ENCODE peak calls at places on chromosomes 5 and 9, in five cellular contexts. One of them, this sample, is unnamed.

GRCh38 chr5:180910182-180910581 is 11.2 kb downstream of the BTNL8 start:
- DNase-seq in naive thymus-derived CD4-positive, alpha-beta T cell: no peak
- DNase-seq in pancreas: no peak
- DNase-seq in aorta: no peak
- DNase-seq in ovary: no peak
- DNase-seq in this sample: no peak

GRCh38 chr5:79727722-79728355 is 38.2 kb downstream of the CMYA5 start:
- DNase-seq in naive thymus-derived CD4-positive, alpha-beta T cell: no peak
- DNase-seq in pancreas: no peak
- DNase-seq in aorta: no peak
- DNase-seq in ovary: no peak
- DNase-seq in this sample: no peak

GRCh38 chr9:20593551-20593950 is 28.7 kb downstream of the MLLT3 start:
- DNase-seq in naive thymus-derived CD4-positive, alpha-beta T cell: no peak
- DNase-seq in pancreas: no peak
- DNase-seq in aorta: no peak
- DNase-seq in ovary: no peak
- DNase-seq in this sample: no peak

GRCh38 chr5:139633295-139634027 is 14.7 kb upstream of the CXXC5 start:
- DNase-seq in naive thymus-derived CD4-positive, alpha-beta T cell: peak
- DNase-seq in pancreas: peak
- DNase-seq in aorta: peak
- DNase-seq in ovary: peak
- DNase-seq in this sample: peak

GRCh38 chr9:115941561-115942315 is 211.9 kb upstream of the PAPPA start:
- DNase-seq in naive thymus-derived CD4-positive, alpha-beta T cell: no peak
- DNase-seq in pancreas: no peak
- DNase-seq in aorta: no peak
- DNase-seq in ovary: no peak
- DNase-seq in this sample: no peak

GRCh38 chr9:114551750-114552685 is 35.6 kb upstream of the ATP6V1G1 start:
- DNase-seq in naive thymus-derived CD4-positive, alpha-beta T cell: no peak
- DNase-seq in pancreas: peak
- DNase-seq in aorta: peak
- DNase-seq in ovary: peak
- DNase-seq in this sample: no peak

GRCh38 chr9:123825337-123825736 is 104.6 kb downstream of the DENND1A start:
- DNase-seq in naive thymus-derived CD4-positive, alpha-beta T cell: no peak
- DNase-seq in pancreas: no peak
- DNase-seq in aorta: no peak
- DNase-seq in ovary: no peak
- DNase-seq in this sample: no peak

GRCh38 chr5:172412724-172413260 is 41.5 kb downstream of the SH3PXD2B start:
- DNase-seq in naive thymus-derived CD4-positive, alpha-beta T cell: no peak
- DNase-seq in pancreas: peak
- DNase-seq in aorta: peak
- DNase-seq in ovary: peak
- DNase-seq in this sample: peak

GRCh38 chr9:128419061-128419925 is 1.4 kb upstream of the CERCAM start:
- DNase-seq in naive thymus-derived CD4-positive, alpha-beta T cell: peak
- DNase-seq in pancreas: no peak
- DNase-seq in aorta: no peak
- DNase-seq in ovary: no peak
- DNase-seq in this sample: peak

GRCh38 chr5:160460377-160461049 is 38.9 kb downstream of the PTTG1 start:
- DNase-seq in naive thymus-derived CD4-positive, alpha-beta T cell: no peak
- DNase-seq in pancreas: no peak
- DNase-seq in aorta: no peak
- DNase-seq in ovary: no peak
- DNase-seq in this sample: no peak

GRCh38 chr9:129322641-129323375 is 144.7 kb upstream of the IER5L start:
- DNase-seq in naive thymus-derived CD4-positive, alpha-beta T cell: no peak
- DNase-seq in pancreas: no peak
- DNase-seq in aorta: no peak
- DNase-seq in ovary: peak
- DNase-seq in this sample: no peak

GRCh38 chr5:6525910-6526309 is 77.3 kb downstream of the UBE2QL1 start:
- DNase-seq in naive thymus-derived CD4-positive, alpha-beta T cell: no peak
- DNase-seq in pancreas: no peak
- DNase-seq in aorta: no peak
- DNase-seq in ovary: no peak
- DNase-seq in this sample: no peak

GRCh38 chr5:163649522-163649921 is 144.1 kb downstream of the MAT2B start:
- DNase-seq in naive thymus-derived CD4-positive, alpha-beta T cell: no peak
- DNase-seq in pancreas: no peak
- DNase-seq in aorta: no peak
- DNase-seq in ovary: no peak
- DNase-seq in this sample: no peak

GRCh38 chr9:122180633-122181032 is 20.9 kb downstream of the MORN5 start:
- DNase-seq in naive thymus-derived CD4-positive, alpha-beta T cell: no peak
- DNase-seq in pancreas: no peak
- DNase-seq in aorta: no peak
- DNase-seq in ovary: no peak
- DNase-seq in this sample: no peak

GRCh38 chr5:43146958-43147357 is 26.2 kb downstream of the ZNF131 start:
- DNase-seq in naive thymus-derived CD4-positive, alpha-beta T cell: no peak
- DNase-seq in pancreas: no peak
- DNase-seq in aorta: no peak
- DNase-seq in ovary: no peak
- DNase-seq in this sample: no peak

GRCh38 chr5:176740702-176741565 is 69.4 kb upstream of the UNC5A start:
- DNase-seq in naive thymus-derived CD4-positive, alpha-beta T cell: no peak
- DNase-seq in pancreas: no peak
- DNase-seq in aorta: no peak
- DNase-seq in ovary: no peak
- DNase-seq in this sample: no peak

GRCh38 chr5:172602712-172603289 is 38.3 kb upstream of the NEURL1B start:
- DNase-seq in naive thymus-derived CD4-positive, alpha-beta T cell: no peak
- DNase-seq in pancreas: no peak
- DNase-seq in aorta: no peak
- DNase-seq in ovary: no peak
- DNase-seq in this sample: no peak

GRCh38 chr5:155027993-155028629 is 14.6 kb downstream of the KIF4B start:
- DNase-seq in naive thymus-derived CD4-positive, alpha-beta T cell: no peak
- DNase-seq in pancreas: no peak
- DNase-seq in aorta: no peak
- DNase-seq in ovary: no peak
- DNase-seq in this sample: no peak

GRCh38 chr5:132498686-132499271 is 8.2 kb upstream of the IRF1 start:
- DNase-seq in naive thymus-derived CD4-positive, alpha-beta T cell: no peak
- DNase-seq in pancreas: no peak
- DNase-seq in aorta: no peak
- DNase-seq in ovary: peak
- DNase-seq in this sample: no peak

GRCh38 chr5:144335561-144335960 is 164.9 kb downstream of the KCTD16 start:
- DNase-seq in naive thymus-derived CD4-positive, alpha-beta T cell: no peak
- DNase-seq in pancreas: no peak
- DNase-seq in aorta: no peak
- DNase-seq in ovary: no peak
- DNase-seq in this sample: no peak

GRCh38 chr5:127311349-127311748 is 20.8 kb downstream of the MEGF10 start:
- DNase-seq in naive thymus-derived CD4-positive, alpha-beta T cell: no peak
- DNase-seq in pancreas: no peak
- DNase-seq in aorta: no peak
- DNase-seq in ovary: no peak
- DNase-seq in this sample: no peak

GRCh38 chr5:180214870-180215737 is 6.1 kb upstream of the RASGEF1C start:
- DNase-seq in naive thymus-derived CD4-positive, alpha-beta T cell: no peak
- DNase-seq in pancreas: no peak
- DNase-seq in aorta: no peak
- DNase-seq in ovary: no peak
- DNase-seq in this sample: no peak

GRCh38 chr9:137762414-137763061 is 115.0 kb upstream of the CACNA1B start:
- DNase-seq in naive thymus-derived CD4-positive, alpha-beta T cell: no peak
- DNase-seq in pancreas: no peak
- DNase-seq in aorta: no peak
- DNase-seq in ovary: no peak
- DNase-seq in this sample: no peak
- H3K27ac ChIP-seq in naive thymus-derived CD4-positive, alpha-beta T cell: no peak
- H3K27ac ChIP-seq in pancreas: no peak
- H3K27ac ChIP-seq in aorta: no peak
- H3K27ac ChIP-seq in ovary: peak
- H3K27ac ChIP-seq in this sample: peak

DNA sequence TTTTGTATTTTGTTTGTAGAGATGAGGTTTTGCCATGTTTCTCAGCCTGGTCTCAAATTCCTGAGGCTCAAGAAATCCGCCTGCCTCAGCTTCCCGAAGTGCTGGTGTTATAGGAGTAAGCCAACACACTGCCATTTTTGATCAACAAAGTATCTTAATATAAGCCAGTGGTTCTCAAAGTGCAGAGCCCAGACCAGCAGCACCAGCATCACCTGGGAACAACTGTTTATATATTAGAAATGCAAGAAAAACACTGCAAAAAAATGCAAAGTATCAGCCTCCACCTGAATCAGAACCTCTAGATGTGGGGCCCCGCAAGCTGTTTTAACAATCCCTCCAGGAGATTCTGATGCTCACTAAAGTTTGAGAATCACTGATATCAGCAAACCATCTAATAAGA is 6.2 kb downstream of the IL17B start:
- DNase-seq in naive thymus-derived CD4-positive, alpha-beta T cell: no peak
- DNase-seq in pancreas: no peak
- DNase-seq in aorta: no peak
- DNase-seq in ovary: no peak
- DNase-seq in this sample: no peak
- H3K27ac ChIP-seq in naive thymus-derived CD4-positive, alpha-beta T cell: no peak
- H3K27ac ChIP-seq in pancreas: no peak
- H3K27ac ChIP-seq in aorta: peak
- H3K27ac ChIP-seq in ovary: no peak
- H3K27ac ChIP-seq in this sample: no peak

GRCh38 chr5:36998578-36998977 is 122.0 kb downstream of the NIPBL start:
- DNase-seq in naive thymus-derived CD4-positive, alpha-beta T cell: no peak
- DNase-seq in pancreas: no peak
- DNase-seq in aorta: no peak
- DNase-seq in ovary: no peak
- DNase-seq in this sample: no peak
- H3K27ac ChIP-seq in naive thymus-derived CD4-positive, alpha-beta T cell: no peak
- H3K27ac ChIP-seq in pancreas: no peak
- H3K27ac ChIP-seq in aorta: no peak
- H3K27ac ChIP-seq in ovary: no peak
- H3K27ac ChIP-seq in this sample: no peak

DNA sequence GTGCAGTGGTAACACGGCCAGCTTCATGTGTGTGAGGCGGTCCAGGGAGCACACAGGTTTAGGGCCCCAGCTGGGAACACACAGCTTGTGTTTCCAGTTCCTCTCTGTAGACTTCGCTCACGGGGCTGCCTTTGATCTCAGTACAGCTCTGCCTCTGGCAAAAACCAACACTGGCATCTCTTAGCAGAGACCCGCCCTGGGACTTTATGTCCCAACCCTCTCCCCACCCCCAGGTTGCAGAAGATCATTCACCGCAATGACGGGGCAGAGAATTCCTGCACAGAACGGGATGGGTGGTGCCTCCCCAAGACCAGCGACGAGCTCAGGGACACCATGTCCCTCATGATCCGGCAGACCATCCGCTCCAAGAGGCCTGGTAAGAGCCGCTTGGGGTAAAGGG is 5.2 kb upstream of the CEL start:
- DNase-seq in naive thymus-derived CD4-positive, alpha-beta T cell: no peak
- DNase-seq in pancreas: no peak
- DNase-seq in aorta: no peak
- DNase-seq in ovary: no peak
- DNase-seq in this sample: no peak
- H3K27ac ChIP-seq in naive thymus-derived CD4-positive, alpha-beta T cell: peak
- H3K27ac ChIP-seq in pancreas: no peak
- H3K27ac ChIP-seq in aorta: no peak
- H3K27ac ChIP-seq in ovary: no peak
- H3K27ac ChIP-seq in this sample: no peak

DNA sequence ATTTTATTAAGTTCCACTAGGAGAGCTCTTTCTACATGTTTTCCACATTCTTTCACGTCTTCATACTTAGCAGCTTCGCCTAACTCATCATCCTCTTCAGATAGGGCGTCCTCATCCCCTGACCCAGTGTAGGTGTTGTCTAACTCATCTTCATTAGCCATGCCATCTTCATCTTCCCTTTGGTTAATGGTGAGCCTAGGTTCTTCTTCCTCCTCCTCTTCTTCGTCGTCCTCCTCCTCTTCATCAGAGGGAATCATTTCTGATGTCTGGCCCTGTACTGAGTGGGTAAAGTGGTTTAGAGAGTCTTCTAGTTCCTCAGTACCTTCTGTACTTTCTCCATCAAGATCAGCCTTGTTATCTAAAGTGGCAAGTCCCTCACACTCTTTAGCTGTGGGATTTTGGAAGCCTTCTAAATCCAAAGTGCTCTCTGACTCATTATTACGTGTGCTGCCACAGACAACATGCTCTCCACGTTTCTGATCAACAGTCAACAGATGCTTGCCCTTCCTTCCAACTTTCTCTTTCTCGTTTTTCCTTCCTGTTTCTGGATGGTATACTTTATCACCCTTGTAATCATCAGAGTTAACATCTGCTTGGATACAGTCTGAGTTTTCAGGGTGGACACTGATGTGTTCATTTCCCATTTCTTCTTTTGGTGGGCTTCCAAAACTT is 31.1 kb downstream of the TUT7 start:
- DNase-seq in naive thymus-derived CD4-positive, alpha-beta T cell: no peak
- DNase-seq in pancreas: no peak
- DNase-seq in aorta: no peak
- DNase-seq in ovary: no peak
- DNase-seq in this sample: no peak
- H3K27ac ChIP-seq in naive thymus-derived CD4-positive, alpha-beta T cell: no peak
- H3K27ac ChIP-seq in pancreas: no peak
- H3K27ac ChIP-seq in aorta: no peak
- H3K27ac ChIP-seq in ovary: no peak
- H3K27ac ChIP-seq in this sample: no peak

This sample was measured in caudate nucleus.